ENCODE peak calls at places on chromosome 21, in eight cellular contexts. I is stimulated activated CD8-positive, alpha-beta memory T cell treated with anti-CD3 and anti-CD28 coated beads, Interleukin-12 subunit alpha, Interleukin-12 subunit beta, amount 100 ng/mL, for 4 hours; F is A673; P is NCI-H524; H is activated effector memory CD4-positive, alpha-beta T cell treated with anti-CD3 and anti-CD28 coated beads, Interleukin-2, amount 50 U/mL, for 16 hours; B is HFF-Myc; E is adipocyte; J is COR-L47. N is an unnamed sample.

GRCh38 chr21:37711294-37711844 is 204.9 kb downstream of the KCNJ6 start:
- DNase-seq in P (peak), B (no peak), J (peak), I (no peak), H (no peak), F (peak), E (no peak), N (no peak)

GRCh38 chr21:45887788-45888187 is 93.8 kb upstream of the COL6A1 start:
- DNase-seq in J (peak), H (peak), B (no peak), P (no peak), F (no peak), E (no peak), I (no peak), N (no peak)

GRCh38 chr21:36860736-36861594 is 105.5 kb downstream of the HLCS start:
- DNase-seq in I (no peak), P (no peak), E (peak), J (no peak), B (no peak), F (no peak), H (no peak), N (no peak)

GRCh38 chr21:31470896-31471694 is 127.0 kb upstream of the TIAM1 start:
- DNase-seq in B (no peak), E (no peak), P (no peak), J (no peak), H (peak), F (peak), I (no peak), N (no peak)

GRCh38 chr21:25772680-25773079 is 37.9 kb downstream of the GABPA start:
- DNase-seq in H (no peak), P (no peak), F (no peak), I (no peak), B (no peak), E (peak), J (no peak), N (no peak)

GRCh38 chr21:26709090-26709489 is 136.0 kb upstream of the CYYR1 start:
- DNase-seq in B (no peak), P (no peak), E (peak), J (no peak), F (no peak), I (no peak), H (no peak), N (no peak)

GRCh38 chr21:36155603-36156338 is 853 bp upstream of the DOP1B start:
- DNase-seq in I (no peak), P (peak), E (no peak), B (no peak), H (no peak), F (no peak), J (no peak), N (no peak)

GRCh38 chr21:44548922-44549321 is 2.4 kb downstream of the KRTAP10-2 start:
- DNase-seq in B (no peak), I (no peak), E (no peak), P (no peak), F (no peak), H (no peak), J (no peak), N (no peak)

GRCh38 chr21:15130751-15131150 is 66.0 kb upstream of the NRIP1 start:
- DNase-seq in J (no peak), B (no peak), H (no peak), P (no peak), F (no peak), E (no peak), I (no peak), N (no peak)

GRCh38 chr21:37072239-37072987 is 458 bp downstream of the PIGP start:
- DNase-seq in H (peak), J (peak), I (no peak), B (no peak), E (peak), F (no peak), P (no peak), N (no peak)

GRCh38 chr21:45430521-45431501 is 25.8 kb downstream of the COL18A1 start:
- DNase-seq in B (no peak), F (no peak), H (no peak), J (no peak), E (peak), P (no peak), I (no peak), N (no peak)

GRCh38 chr21:35609263-35609662 is 451.1 kb downstream of the SETD4 start:
- DNase-seq in P (no peak), H (no peak), F (no peak), B (no peak), E (no peak), J (no peak), I (no peak), N (no peak)

GRCh38 chr21:43959231-43960041 is 52.7 kb upstream of the TRAPPC10 start:
- DNase-seq in I (no peak), F (no peak), P (no peak), J (no peak), B (no peak), E (no peak), H (no peak), N (no peak)

GRCh38 chr21:46111857-46112730 is 14.2 kb downstream of the COL6A2 start:
- DNase-seq in F (no peak), H (no peak), E (no peak), J (no peak), P (no peak), B (no peak), I (no peak), N (no peak)

GRCh38 chr21:36282568-36283230 is 37.3 kb upstream of the MORC3 start:
- DNase-seq in E (peak), P (no peak), H (no peak), F (no peak), J (no peak), B (no peak), I (no peak), N (no peak)

GRCh38 chr21:45615145-45615711 is 28.3 kb upstream of the PCBP3 start:
- DNase-seq in P (peak), J (no peak), B (no peak), F (no peak), E (no peak), I (peak), H (peak), N (no peak)

GRCh38 chr21:34201441-34201838 is 128.1 kb downstream of the MRPS6 start:
- DNase-seq in J (no peak), B (no peak), I (no peak), F (no peak), P (peak), H (no peak), E (no peak), N (no peak)

GRCh38 chr21:35219719-35220118 is 170.6 kb upstream of the RUNX1 start:
- DNase-seq in J (no peak), H (no peak), I (no peak), B (no peak), F (no peak), P (no peak), E (no peak), N (no peak)